ENCODE peak calls at places on chromosomes 6 and 20, in six cellular contexts. Q is D341Med; M is AG04449; E is body of pancreas; O is stimulated activated CD4-positive, alpha-beta T cell treated with anti-CD3 and anti-CD28 coated beads, Interleukin-12 subunit alpha, Interleukin-12 subunit beta, amount 100 ng/mL, for 48 hours; J is progenitor cell of endocrine pancreas. L is an unnamed sample.

GRCh38 chr6:165571721-165572132 is 91.3 kb downstream of the PDE10A start:
- DNase-seq in Q (no peak), M (no peak), E (no peak), O (no peak), J (no peak), L (no peak)

GRCh38 chr6:54813901-54814300 is 32.7 kb upstream of the FAM83B start:
- DNase-seq in Q (peak), M (no peak), E (no peak), O (no peak), J (no peak), L (no peak)

GRCh38 chr6:159640722-159641482 is 52.1 kb downstream of the SOD2 start:
- DNase-seq in Q (no peak), M (no peak), E (peak), O (no peak), J (no peak), L (no peak)

GRCh38 chr20:2230671-2231488 is 64.9 kb upstream of the TGM3 start:
- DNase-seq in Q (no peak), M (no peak), E (no peak), O (no peak), J (no peak), L (no peak)

GRCh38 chr6:54428437-54428836 is 120.2 kb downstream of the TINAG start:
- DNase-seq in Q (no peak), M (no peak), E (no peak), O (no peak), J (no peak), L (no peak)

GRCh38 chr6:21103626-21104224 is 489.8 kb upstream of the SOX4 start:
- DNase-seq in Q (no peak), M (no peak), E (no peak), O (no peak), J (no peak), L (no peak)

GRCh38 chr20:58930496-58930895 is 50.6 kb upstream of the NELFCD start:
- DNase-seq in Q (no peak), M (no peak), E (no peak), O (no peak), J (no peak), L (no peak)

GRCh38 chr6:73565767-73566485 is 45.1 kb upstream of the EEF1A1 start:
- DNase-seq in Q (no peak), M (peak), E (no peak), O (no peak), J (no peak), L (no peak)

GRCh38 chr6:138957484-138957883 is 30.6 kb downstream of the REPS1 start:
- DNase-seq in Q (no peak), M (no peak), E (no peak), O (no peak), J (no peak), L (no peak)

GRCh38 chr6:56752009-56752408 is 109.3 kb upstream of the DST start:
- DNase-seq in Q (no peak), M (no peak), E (no peak), O (no peak), J (no peak), L (no peak)

GRCh38 chr6:90079555-90080490 is 185.6 kb downstream of the GJA10 start:
- DNase-seq in Q (no peak), M (no peak), E (no peak), O (peak), J (no peak), L (no peak)

GRCh38 chr20:462199-462991 is at the start of gene TBC1D20:
- DNase-seq in Q (peak), M (no peak), E (peak), O (peak), J (peak), L (peak)

GRCh38 chr20:57225197-57225733 is 41.2 kb downstream of the BMP7 start:
- DNase-seq in Q (no peak), M (no peak), E (no peak), O (no peak), J (no peak), L (no peak)

GRCh38 chr20:58254890-58255289 is 26.4 kb upstream of the ANKRD60 start:
- DNase-seq in Q (no peak), M (no peak), E (no peak), O (no peak), J (no peak), L (no peak)

GRCh38 chr6:75993236-75994162 is 79.0 kb downstream of the IMPG1 start:
- DNase-seq in Q (no peak), M (no peak), E (no peak), O (no peak), J (no peak), L (no peak)

GRCh38 chr6:169411296-169411695 is 157.7 kb upstream of the THBS2 start:
- DNase-seq in Q (no peak), M (no peak), E (no peak), O (no peak), J (no peak), L (no peak)

GRCh38 chr20:63119451-63120285 is 96.3 kb downstream of the YTHDF1 start:
- DNase-seq in Q (no peak), M (no peak), E (no peak), O (no peak), J (no peak), L (no peak)

GRCh38 chr6:166422201-166422940 is 39.6 kb upstream of the MPC1 start:
- DNase-seq in Q (no peak), M (no peak), E (no peak), O (no peak), J (no peak), L (no peak)

GRCh38 chr20:14051454-14051853 is 56.1 kb downstream of the MACROD2 start:
- DNase-seq in Q (no peak), M (no peak), E (no peak), O (no peak), J (no peak), L (no peak)

GRCh38 chr6:98845201-98846020 is 11.0 kb downstream of the POU3F2 start:
- DNase-seq in Q (peak), M (peak), E (peak), O (peak), J (peak), L (peak)

GRCh38 chr6:135784493-135784892 is 67.0 kb upstream of the PDE7B start:
- DNase-seq in Q (no peak), M (no peak), E (no peak), O (no peak), J (no peak), L (no peak)

GRCh38 chr6:39841291-39841690 is 49.1 kb downstream of the DAAM2 start:
- DNase-seq in Q (no peak), M (no peak), E (no peak), O (no peak), J (no peak), L (no peak)

GRCh38 chr6:165506657-165507056 is 156.4 kb downstream of the PDE10A start:
- DNase-seq in Q (no peak), M (no peak), E (no peak), O (no peak), J (no peak), L (no peak)

GRCh38 chr6:129501401-129502051 is 208.5 kb downstream of the ARHGAP18 start:
- DNase-seq in Q (no peak), M (peak), E (no peak), O (no peak), J (no peak), L (peak)

GRCh38 chr6:66949191-66949661 is 1242.2 kb upstream of the EYS start:
- DNase-seq in Q (no peak), M (no peak), E (no peak), O (no peak), J (no peak), L (no peak)

GRCh38 chr6:12014027-12014872 is 2.1 kb downstream of the HIVEP1 start:
- DNase-seq in Q (no peak), M (no peak), E (no peak), O (no peak), J (no peak), L (no peak)

GRCh38 chr20:2289475-2289874 is 6.3 kb upstream of the TGM3 start:
- DNase-seq in Q (no peak), M (no peak), E (no peak), O (no peak), J (no peak), L (no peak)

GRCh38 chr6:157239671-157240058 is 83.7 kb downstream of the TMEM242 start:
- DNase-seq in Q (peak), M (no peak), E (no peak), O (no peak), J (no peak), L (no peak)

GRCh38 chr6:71383476-71383875 is 94.9 kb downstream of the OGFRL1 start:
- DNase-seq in Q (no peak), M (no peak), E (no peak), O (no peak), J (no peak), L (peak)

GRCh38 chr20:4299773-4300172 is 284.4 kb upstream of the RNF24 start:
- DNase-seq in Q (no peak), M (no peak), E (no peak), O (no peak), J (no peak), L (no peak)

GRCh38 chr6:154615483-154616025 is 105.1 kb upstream of the CNKSR3 start:
- DNase-seq in Q (peak), M (no peak), E (peak), O (no peak), J (no peak), L (peak)